ENCODE peak calls at places on chromosomes 7 and 10, in seven cellular contexts. S, B, F, L, X, Z and A are unnamed samples.

GRCh38 chr10:107081644-107082043 is 82.9 kb downstream of the SORCS1 start:
- DNase-seq in S (no peak), B (no peak), F (no peak), L (no peak), X (no peak), Z (no peak), A (no peak)

GRCh38 chr10:60441515-60441914 is 51.8 kb upstream of the ANK3 start:
- DNase-seq in S (no peak), B (no peak), F (no peak), L (no peak), X (no peak), Z (no peak), A (no peak)

GRCh38 chr7:28292826-28293528 is 112.4 kb upstream of the JAZF1 start:
- DNase-seq in S (no peak), B (no peak), F (no peak), L (no peak), X (no peak), Z (no peak), A (no peak)

GRCh38 chr7:69608049-69608448 is 9.8 kb downstream of the AUTS2 start:
- DNase-seq in S (no peak), B (no peak), F (no peak), L (no peak), X (no peak), Z (no peak), A (no peak)

GRCh38 chr7:85167636-85168035 is 19.2 kb downstream of the SEMA3D start:
- DNase-seq in S (no peak), B (no peak), F (no peak), L (no peak), X (no peak), Z (no peak), A (no peak)

GRCh38 chr7:70738080-70738479 is 393.9 kb upstream of the GALNT17 start:
- DNase-seq in S (no peak), B (no peak), F (no peak), L (peak), X (peak), Z (no peak), A (no peak)

GRCh38 chr7:132193898-132194297 is 382.4 kb downstream of the PLXNA4 start:
- DNase-seq in S (no peak), B (no peak), F (no peak), L (no peak), X (no peak), Z (no peak), A (no peak)

GRCh38 chr7:42274052-42274451 is 37.0 kb upstream of the GLI3 start:
- DNase-seq in S (no peak), B (no peak), F (no peak), L (peak), X (no peak), Z (no peak), A (no peak)

GRCh38 chr7:131895541-131896173 is 339.2 kb upstream of the PODXL start:
- DNase-seq in S (peak), B (no peak), F (no peak), L (peak), X (peak), Z (no peak), A (no peak)

GRCh38 chr7:41696323-41696916 is 6.5 kb downstream of the INHBA start:
- DNase-seq in S (peak), B (peak), F (peak), L (peak), X (peak), Z (no peak), A (peak)

GRCh38 chr7:13189712-13190111 is 502.3 kb downstream of the ARL4A start:
- DNase-seq in S (no peak), B (no peak), F (no peak), L (no peak), X (no peak), Z (no peak), A (no peak)

GRCh38 chr10:120963053-120963533 is 111.9 kb downstream of the WDR11 start:
- DNase-seq in S (peak), B (no peak), F (no peak), L (no peak), X (no peak), Z (no peak), A (peak)

GRCh38 chr7:32357535-32358277 is 132.5 kb downstream of the LSM5 start:
- DNase-seq in S (no peak), B (no peak), F (no peak), L (no peak), X (no peak), Z (no peak), A (peak)

GRCh38 chr7:69067397-69067796 is 530.9 kb upstream of the AUTS2 start:
- DNase-seq in S (peak), B (peak), F (no peak), L (no peak), X (peak), Z (no peak), A (peak)

GRCh38 chr10:48543445-48543844 is 61.4 kb downstream of the ARHGAP22 start:
- DNase-seq in S (peak), B (no peak), F (no peak), L (no peak), X (no peak), Z (no peak), A (no peak)

GRCh38 chr10:105540381-105540780 is 899.3 kb downstream of the SORCS3 start:
- DNase-seq in S (no peak), B (no peak), F (no peak), L (no peak), X (peak), Z (no peak), A (no peak)

GRCh38 chr10:108801775-108802516 is 1121.4 kb downstream of the XPNPEP1 start:
- DNase-seq in S (no peak), B (no peak), F (no peak), L (no peak), X (no peak), Z (no peak), A (no peak)

GRCh38 chr10:131804551-131805295 is 96.1 kb upstream of the PPP2R2D start:
- DNase-seq in S (no peak), B (no peak), F (no peak), L (no peak), X (no peak), Z (peak), A (no peak)

GRCh38 chr7:132703742-132704141 is 127.5 kb upstream of the PLXNA4 start:
- DNase-seq in S (peak), B (no peak), F (no peak), L (no peak), X (no peak), Z (no peak), A (no peak)

GRCh38 chr10:31031205-31031665 is 430 bp downstream of the ZNF438 start:
- DNase-seq in S (no peak), B (no peak), F (no peak), L (no peak), X (no peak), Z (no peak), A (no peak)

GRCh38 chr7:137953692-137954470 is 48.0 kb downstream of the CREB3L2 start:
- DNase-seq in S (no peak), B (no peak), F (no peak), L (no peak), X (peak), Z (no peak), A (peak)

GRCh38 chr7:103094102-103094501 is 19.2 kb downstream of the ARMC10 start:
- DNase-seq in S (no peak), B (no peak), F (no peak), L (no peak), X (no peak), Z (no peak), A (no peak)

GRCh38 chr7:78090616-78091015 is 292.0 kb downstream of the PHTF2 start:
- DNase-seq in S (no peak), B (no peak), F (no peak), L (no peak), X (no peak), Z (no peak), A (no peak)

GRCh38 chr7:55546826-55547225 is 25.5 kb downstream of the VOPP1 start:
- DNase-seq in S (no peak), B (no peak), F (peak), L (peak), X (peak), Z (no peak), A (peak)

GRCh38 chr7:135742371-135742770 is 6.2 kb downstream of the FAM180A start:
- DNase-seq in S (no peak), B (no peak), F (no peak), L (no peak), X (no peak), Z (no peak), A (no peak)

GRCh38 chr10:56551037-56551436 is 190.0 kb upstream of the ZWINT start:
- DNase-seq in S (no peak), B (no peak), F (no peak), L (no peak), X (no peak), Z (no peak), A (no peak)

GRCh38 chr7:74365320-74366022 is 76.3 kb downstream of the CLIP2 start:
- DNase-seq in S (peak), B (peak), F (peak), L (no peak), X (peak), Z (no peak), A (peak)

GRCh38 chr7:149166630-149167352 is 19.5 kb downstream of the ZNF398 start:
- DNase-seq in S (no peak), B (no peak), F (no peak), L (no peak), X (no peak), Z (no peak), A (no peak)

GRCh38 chr10:58590152-58590551 is 77.5 kb downstream of the BICC1 start:
- DNase-seq in S (no peak), B (no peak), F (no peak), L (peak), X (peak), Z (no peak), A (no peak)

GRCh38 chr10:48791267-48791928 is 106.7 kb downstream of the WDFY4 start:
- DNase-seq in S (no peak), B (no peak), F (no peak), L (no peak), X (no peak), Z (no peak), A (no peak)

GRCh38 chr10:73553316-73553715 is 37.8 kb downstream of the USP54 start:
- DNase-seq in S (no peak), B (no peak), F (no peak), L (no peak), X (no peak), Z (no peak), A (no peak)

GRCh38 chr10:73553726-73554125 is 37.4 kb downstream of the USP54 start:
- DNase-seq in S (no peak), B (no peak), F (no peak), L (no peak), X (no peak), Z (no peak), A (no peak)

GRCh38 chr10:73554729-73555128 is 36.4 kb downstream of the USP54 start:
- DNase-seq in S (no peak), B (no peak), F (no peak), L (no peak), X (no peak), Z (no peak), A (no peak)

GRCh38 chr10:73551515-73551914 is 39.6 kb downstream of the USP54 start:
- DNase-seq in S (no peak), B (no peak), F (no peak), L (no peak), X (no peak), Z (no peak), A (no peak)

GRCh38 chr10:73552819-73553218 is 38.3 kb downstream of the USP54 start:
- DNase-seq in S (no peak), B (no peak), F (no peak), L (no peak), X (no peak), Z (no peak), A (no peak)
- H3K27ac ChIP-seq in S (no peak), B (peak), F (peak), L (no peak), X (no peak), Z (no peak), A (no peak)

GRCh38 chr7:370775-371118 is 80.8 kb downstream of the FOXL3 start:
- DNase-seq in S (no peak), B (no peak), F (no peak), L (no peak), X (no peak), Z (no peak), A (no peak)
- TF ChIP-seq CTCF in S (no peak), B (no peak), F (no peak), L (no peak), X (no peak), Z (no peak), A (no peak)

DNA sequence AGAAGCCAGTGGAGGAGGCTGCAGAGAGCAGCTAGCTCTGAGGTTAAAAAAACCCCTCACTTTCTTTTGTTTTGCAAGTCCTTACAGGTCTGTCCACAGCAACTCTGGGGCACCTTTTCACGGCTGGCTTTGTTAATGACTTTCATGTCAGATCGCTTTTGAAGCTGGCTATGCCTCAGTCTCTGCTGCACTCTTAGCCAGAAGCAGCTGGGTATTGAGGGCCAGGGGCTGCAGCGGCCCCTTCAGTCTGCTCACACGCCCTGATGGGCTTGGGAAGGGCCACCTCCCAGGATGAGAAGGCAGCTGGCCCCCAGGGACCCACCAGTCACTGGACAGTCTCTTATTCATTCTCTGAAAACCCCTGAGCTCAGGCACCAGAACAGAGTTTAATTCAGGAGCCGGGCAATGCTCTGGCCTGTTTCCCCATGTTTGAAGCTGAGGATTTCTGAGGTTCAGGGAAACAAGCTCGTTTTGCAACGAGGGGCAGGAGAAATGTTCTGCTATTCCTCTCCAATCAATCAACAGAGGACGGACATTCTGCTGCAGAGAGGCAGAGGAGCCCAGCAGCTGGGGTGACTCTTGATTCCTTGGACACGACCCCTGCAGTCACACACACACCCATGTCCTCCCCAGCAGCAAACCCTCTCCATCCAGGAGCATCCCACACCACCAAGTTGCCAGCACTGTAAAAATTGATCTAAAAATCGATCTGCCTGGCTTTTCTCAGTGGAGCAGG is 31.0 kb downstream of the TRIM8 start:
- DNase-seq in S (peak), B (peak), F (no peak), L (no peak), X (no peak), Z (no peak), A (no peak)
- H3K27ac ChIP-seq in S (no peak), B (peak), F (peak), L (no peak), X (peak), Z (peak), A (peak)

DNA sequence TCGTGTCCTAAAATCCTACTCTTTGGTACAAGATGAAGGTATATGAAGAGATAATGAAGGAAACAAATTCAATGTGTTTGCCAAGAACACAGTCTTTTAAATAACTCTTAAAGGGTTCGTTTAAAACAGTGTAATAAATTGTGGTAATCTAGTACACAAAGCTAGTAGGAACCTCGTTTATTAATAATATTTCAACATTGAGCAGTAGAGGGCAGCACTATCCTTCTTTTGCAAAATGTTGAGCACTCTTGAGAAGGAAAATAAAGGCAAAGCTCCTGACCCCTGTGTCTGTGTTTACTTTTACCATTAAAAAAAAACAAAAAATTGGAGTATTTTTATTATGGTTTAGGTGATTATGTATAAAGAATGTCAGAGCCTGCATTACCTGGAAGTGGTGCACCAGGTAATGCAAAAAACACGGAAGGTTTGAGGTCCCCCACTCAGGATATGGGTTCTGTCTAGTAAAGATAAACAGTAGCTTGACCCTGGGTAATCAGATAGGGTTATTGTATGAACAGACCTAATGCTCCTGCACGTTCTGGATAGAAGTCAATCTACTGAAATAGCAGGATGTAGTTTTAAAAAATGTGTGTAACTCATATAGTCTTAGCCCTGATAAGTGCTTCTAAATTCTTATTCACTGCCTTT is 5.7 kb upstream of the GOT1 start:
- DNase-seq in S (no peak), B (peak), F (no peak), L (no peak), X (peak), Z (no peak), A (no peak)
- TF ChIP-seq CTCF in S (peak), B (peak), F (peak), L (peak), X (peak), Z (peak), A (peak)

GRCh38 chr7:116669769-116670168 is 2.2 kb upstream of the MET start:
- DNase-seq in S (no peak), B (no peak), F (no peak), L (no peak), X (no peak), Z (no peak), A (no peak)
- H3K27ac ChIP-seq in S (no peak), B (no peak), F (no peak), L (no peak), X (no peak), Z (no peak), A (no peak)

DNA sequence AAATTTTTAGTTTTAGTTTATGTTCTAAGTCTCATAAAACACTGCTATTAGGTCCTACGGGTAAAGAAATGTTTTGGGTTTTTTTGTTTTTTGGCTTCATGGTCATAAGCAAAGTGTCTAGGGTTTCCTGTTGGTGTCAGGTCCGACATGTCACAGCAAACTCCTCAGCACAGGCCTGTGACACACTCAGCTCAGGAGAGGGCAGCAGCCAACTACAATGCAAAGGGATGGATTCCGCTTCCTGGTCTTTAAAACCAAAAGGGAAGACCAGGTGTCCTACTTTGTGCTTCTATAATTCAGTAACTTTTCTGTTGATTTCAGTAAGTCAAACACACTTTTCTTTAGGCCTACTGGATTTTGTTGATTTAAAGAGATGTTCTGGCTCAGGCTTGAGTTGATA is 83.8 kb upstream of the MACROH2A2 start:
- DNase-seq in S (no peak), B (peak), F (no peak), L (peak), X (peak), Z (no peak), A (peak)
- TF ChIP-seq CTCF in S (peak), B (no peak), F (no peak), L (peak), X (peak), Z (no peak), A (peak)

GRCh38 chr10:80452688-80453391 is 1.3 kb upstream of the TSPAN14 start:
- DNase-seq in S (no peak), B (no peak), F (no peak), L (no peak), X (no peak), Z (no peak), A (no peak)
- H3K27ac ChIP-seq in S (no peak), B (peak), F (peak), L (peak), X (peak), Z (no peak), A (peak)